ENCODE peak calls at places on chromosomes 11 and 22, in six cellular contexts. Z is WERI-Rb-1, C is amniotic stem cell, N is ACHN, E is GM13977, G is EH. J is an unnamed sample.

GRCh38 chr11:82869657-82870056 is 30.6 kb downstream of the PRCP start:
- DNase-seq in Z (no peak), G (peak), E (no peak), N (no peak), C (no peak), J (peak)

GRCh38 chr11:69130586-69131566 is 24.9 kb upstream of the SMIM38 start:
- DNase-seq in G (peak), N (no peak), C (no peak), Z (no peak), E (no peak), J (no peak)

GRCh38 chr11:122910775-122911174 is 28.2 kb downstream of the JHY start:
- DNase-seq in Z (peak), N (peak), E (peak), G (peak), C (peak), J (peak)

GRCh38 chr11:50169634-50170033 is 137.0 kb downstream of the OR4C45 start:
- DNase-seq in Z (no peak), G (no peak), E (no peak), C (no peak), N (no peak), J (no peak)

GRCh38 chr22:23180301-23180892 is at the start of gene BCR:
- DNase-seq in E (peak), G (peak), N (peak), Z (peak), C (no peak), J (peak)

GRCh38 chr11:74687237-74688005 is 43.8 kb downstream of the CHRDL2 start:
- DNase-seq in C (no peak), Z (no peak), G (peak), N (no peak), E (no peak), J (peak)

GRCh38 chr11:35151896-35152295 is 12.9 kb downstream of the CD44 start:
- DNase-seq in Z (no peak), C (no peak), E (no peak), G (peak), N (no peak), J (peak)

GRCh38 chr11:93905384-93905783 is 55.0 kb upstream of the VSTM5 start:
- DNase-seq in E (no peak), Z (peak), C (no peak), G (peak), N (no peak), J (no peak)

GRCh38 chr11:65590240-65590738 is 5.3 kb downstream of the KCNK7 start:
- DNase-seq in E (no peak), C (no peak), G (peak), N (no peak), Z (no peak), J (no peak)

GRCh38 chr22:16917144-16918003 is 90.6 kb downstream of the GAB4 start:
- DNase-seq in N (peak), E (peak), Z (peak), G (peak), C (no peak), J (peak)

GRCh38 chr11:69518081-69518950 is 36.9 kb downstream of the LINC01488 start:
- DNase-seq in Z (no peak), E (no peak), G (peak), N (no peak), C (no peak), J (peak)

GRCh38 chr11:31882951-31883392 is 71.8 kb upstream of the PAX6 start:
- DNase-seq in N (no peak), Z (no peak), E (no peak), C (no peak), G (peak), J (no peak)

GRCh38 chr11:61111786-61112517 is 9.7 kb downstream of the CD5 start:
- DNase-seq in E (no peak), C (no peak), Z (no peak), G (peak), N (no peak), J (no peak)

GRCh38 chr22:23180893-23181762 is 819 bp downstream of the BCR start:
- DNase-seq in C (no peak), Z (no peak), E (peak), G (no peak), N (peak), J (no peak)

GRCh38 chr11:7278314-7278917 is 26.7 kb downstream of the SYT9 start:
- DNase-seq in C (no peak), Z (peak), G (peak), N (peak), E (peak), J (peak)

GRCh38 chr11:75285776-75286360 is 45.3 kb downstream of the TPBGL start:
- DNase-seq in C (no peak), E (no peak), N (no peak), Z (no peak), G (no peak), J (no peak)

GRCh38 chr22:22410121-22410520 is 98.4 kb downstream of the ZNF280B start:
- DNase-seq in N (no peak), E (no peak), G (no peak), C (no peak), Z (peak), J (no peak)

GRCh38 chr22:25447067-25447688 is 117.3 kb upstream of the GRK3 start:
- DNase-seq in G (no peak), E (no peak), C (no peak), N (no peak), Z (peak), J (no peak)

GRCh38 chr22:18060646-18061620 is 16.9 kb upstream of the PEX26 start:
- DNase-seq in Z (no peak), E (no peak), G (peak), C (no peak), N (peak), J (peak)

GRCh38 chr22:17100621-17101020 is 15.8 kb downstream of the IL17RA start:
- DNase-seq in E (no peak), Z (no peak), N (no peak), G (no peak), C (no peak), J (no peak)

GRCh38 chr11:34302046-34302921 is 55.5 kb downstream of the ABTB2 start:
- DNase-seq in Z (no peak), C (peak), E (peak), N (peak), G (peak), J (peak)

GRCh38 chr11:32213223-32213622 is 122.3 kb downstream of the RCN1 start:
- DNase-seq in N (peak), G (peak), Z (no peak), E (no peak), C (no peak), J (peak)

GRCh38 chr11:133362921-133363320 is 169.4 kb downstream of the OPCML start:
- DNase-seq in C (no peak), N (no peak), Z (no peak), E (no peak), G (no peak), J (no peak)

GRCh38 chr11:129950319-129951034 is 52.2 kb downstream of the PRDM10 start:
- DNase-seq in C (no peak), G (peak), E (no peak), N (no peak), Z (no peak), J (no peak)

GRCh38 chr11:73147771-73148681 is 5.9 kb upstream of the FCHSD2 start:
- DNase-seq in C (no peak), G (peak), E (no peak), N (no peak), Z (no peak), J (no peak)

GRCh38 chr11:130457909-130458729 is 9.7 kb downstream of the ADAMTS15 start:
- DNase-seq in C (no peak), Z (no peak), N (no peak), E (no peak), G (no peak), J (no peak)

GRCh38 chr11:45906965-45907591 is at the start of gene FREY1:
- DNase-seq in G (no peak), E (no peak), N (no peak), C (no peak), Z (no peak), J (no peak)

GRCh38 chr22:49234459-49234858 is 593.2 kb downstream of the BRD1 start:
- DNase-seq in C (no peak), N (no peak), E (no peak), Z (no peak), G (no peak), J (no peak)

GRCh38 chr11:8682219-8683114 is at the start of the genes RPL27A and TRIM66:
- DNase-seq in G (peak), Z (peak), C (peak), N (peak), E (peak), J (peak)

GRCh38 chr11:727859-728748 is 19.2 kb upstream of the TALDO1 start:
- DNase-seq in N (peak), Z (peak), G (peak), E (peak), C (peak), J (peak)

GRCh38 chr11:61683116-61683515 is 2.9 kb downstream of the DAGLA start:
- DNase-seq in C (no peak), N (no peak), E (no peak), Z (no peak), G (no peak), J (no peak)

GRCh38 chr22:45124176-45124857 is 39.4 kb upstream of the NUP50 start:
- DNase-seq in E (no peak), G (no peak), N (no peak), C (no peak), Z (peak), J (peak)

GRCh38 chr22:46240073-46240472 is 10.0 kb downstream of the CDPF1 start:
- DNase-seq in N (no peak), G (no peak), Z (no peak), C (no peak), E (no peak), J (no peak)

GRCh38 chr11:43736502-43737193 is 56.1 kb downstream of the HSD17B12 start:
- DNase-seq in C (peak), Z (no peak), N (no peak), G (peak), E (no peak), J (peak)